ENCODE peak calls at places on chromosomes 5 and 9, in seven cellular contexts. K, S, W, X, E, J and L are unnamed samples.

GRCh38 chr9:106964329-106964728 is 101.4 kb downstream of the ZNF462 start:
- DNase-seq in K (no peak), S (no peak), W (no peak), X (no peak), E (no peak), J (no peak), L (no peak)

GRCh38 chr5:53362521-53362941 is 117.9 kb upstream of the FST start:
- DNase-seq in K (no peak), S (no peak), W (no peak), X (peak), E (no peak), J (peak), L (peak)

GRCh38 chr5:60374409-60374808 is 325.6 kb downstream of the DEPDC1B start:
- DNase-seq in K (no peak), S (no peak), W (no peak), X (no peak), E (no peak), J (no peak), L (no peak)

GRCh38 chr5:68046445-68046844 is 169.1 kb upstream of the PIK3R1 start:
- DNase-seq in K (no peak), S (no peak), W (no peak), X (peak), E (peak), J (peak), L (peak)

GRCh38 chr5:59069438-59070079 is 486.7 kb downstream of the RAB3C start:
- DNase-seq in K (no peak), S (peak), W (no peak), X (peak), E (peak), J (peak), L (peak)

GRCh38 chr5:55603947-55604346 is 69.2 kb upstream of the PLPP1 start:
- DNase-seq in K (no peak), S (no peak), W (no peak), X (no peak), E (no peak), J (no peak), L (peak)

GRCh38 chr9:138096192-138096845 is 218.7 kb downstream of the CACNA1B start:
- DNase-seq in K (peak), S (no peak), W (no peak), X (no peak), E (no peak), J (no peak), L (no peak)

GRCh38 chr5:67679184-67679855 is 482.7 kb upstream of the CD180 start:
- DNase-seq in K (no peak), S (no peak), W (no peak), X (no peak), E (no peak), J (no peak), L (no peak)

GRCh38 chr9:89153618-89154017 is 25.0 kb downstream of the SHC3 start:
- DNase-seq in K (no peak), S (no peak), W (no peak), X (peak), E (no peak), J (peak), L (peak)

GRCh38 chr5:76811214-76811613 is 7.6 kb upstream of the F2RL1 start:
- DNase-seq in K (no peak), S (no peak), W (no peak), X (peak), E (no peak), J (peak), L (peak)

GRCh38 chr9:87595605-87596004 is 97.9 kb downstream of the DAPK1 start:
- DNase-seq in K (peak), S (peak), W (no peak), X (peak), E (peak), J (peak), L (no peak)

GRCh38 chr9:124814178-124814535 is 37.2 kb downstream of the OLFML2A start:
- DNase-seq in K (no peak), S (no peak), W (no peak), X (no peak), E (no peak), J (no peak), L (no peak)

GRCh38 chr5:173706700-173707099 is 90.2 kb upstream of the BOD1 start:
- DNase-seq in K (no peak), S (no peak), W (no peak), X (no peak), E (no peak), J (no peak), L (no peak)

GRCh38 chr9:107760469-107761242 is 271.1 kb upstream of the KLF4 start:
- DNase-seq in K (no peak), S (no peak), W (no peak), X (peak), E (no peak), J (no peak), L (no peak)

DNA sequence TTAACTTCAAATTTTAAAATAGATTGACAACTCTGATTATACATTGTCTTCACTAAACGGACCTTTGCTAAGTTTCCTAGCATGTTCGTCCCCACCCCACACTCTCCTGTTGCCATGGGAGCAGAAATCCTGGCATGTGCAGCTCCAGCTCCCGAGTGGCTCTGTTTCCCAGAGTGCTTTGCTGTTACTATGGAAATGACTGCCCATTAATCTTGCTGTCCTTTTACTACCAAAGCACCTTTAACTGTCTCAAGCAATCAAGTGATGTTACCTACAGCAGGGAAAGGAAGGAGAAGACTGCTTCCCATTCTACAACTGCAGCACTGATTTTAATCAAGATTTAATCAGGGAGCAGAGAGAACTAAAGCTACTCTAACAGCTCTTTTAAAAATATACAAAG is 212.0 kb upstream of the KIF2A start:
- DNase-seq in K (no peak), S (peak), W (no peak), X (no peak), E (peak), J (peak), L (peak)
- H2AK5ac ChIP-seq in K (no peak), S (no peak), W (no peak), X (no peak), E (no peak), J (no peak), L (no peak)

GRCh38 chr5:875931-876330 is 16.7 kb downstream of the BRD9 start:
- DNase-seq in K (no peak), S (no peak), W (no peak), X (no peak), E (no peak), J (no peak), L (no peak)

GRCh38 chr5:880816-881550 is 11.6 kb downstream of the BRD9 start:
- DNase-seq in K (no peak), S (no peak), W (no peak), X (no peak), E (no peak), J (no peak), L (no peak)

GRCh38 chr5:881551-881935 is 11.1 kb downstream of the BRD9 start:
- DNase-seq in K (no peak), S (no peak), W (no peak), X (no peak), E (no peak), J (no peak), L (no peak)

GRCh38 chr5:876398-877365 is 15.9 kb downstream of the BRD9 start:
- DNase-seq in K (no peak), S (no peak), W (no peak), X (no peak), E (no peak), J (no peak), L (no peak)

DNA sequence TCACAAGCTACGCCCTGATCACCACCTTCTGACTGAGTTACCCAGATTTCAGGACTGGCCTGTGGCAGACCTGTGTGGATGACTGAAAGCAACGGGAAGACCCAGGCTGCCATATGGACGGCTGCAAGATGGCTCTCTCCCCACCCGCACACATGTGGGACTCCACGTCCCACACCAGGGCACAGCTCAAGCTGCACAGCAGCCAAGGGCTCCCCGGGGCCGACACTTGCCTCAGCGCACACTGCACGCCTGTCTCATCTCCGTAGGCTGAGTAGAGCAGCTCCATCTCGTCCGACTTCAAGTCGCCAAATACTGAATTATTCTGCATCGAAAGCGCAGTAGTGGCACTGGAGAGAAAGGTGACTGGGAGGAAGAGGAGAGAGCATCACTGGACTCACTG is 14.5 kb downstream of the BRD9 start:
- DNase-seq in K (no peak), S (no peak), W (no peak), X (no peak), E (no peak), J (no peak), L (no peak)
- H2AK5ac ChIP-seq in K (no peak), S (no peak), W (no peak), X (no peak), E (no peak), J (no peak), L (no peak)

DNA sequence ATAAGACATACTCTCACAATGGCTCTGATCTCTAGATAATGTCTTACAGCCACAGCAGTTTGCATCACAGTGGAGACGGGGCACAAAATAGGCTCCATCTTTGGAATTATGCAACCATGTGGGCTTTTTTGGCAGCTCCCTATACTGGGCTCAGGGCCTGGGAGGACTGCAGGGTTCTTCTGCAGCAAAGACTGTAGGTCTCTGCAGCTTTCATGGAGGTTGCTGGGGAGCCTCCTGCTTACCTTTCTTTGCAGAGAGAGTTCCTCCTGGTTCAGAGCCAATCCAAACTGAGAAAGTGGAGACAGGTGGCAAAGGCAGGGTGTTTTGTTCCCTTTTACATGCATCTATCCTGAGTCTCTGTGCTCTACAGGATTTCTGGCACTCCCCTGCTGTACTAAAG is 558.0 kb downstream of the TLR4 start:
- DNase-seq in K (no peak), S (no peak), W (no peak), X (no peak), E (no peak), J (no peak), L (no peak)
- H2AK5ac ChIP-seq in K (no peak), S (no peak), W (no peak), X (no peak), E (no peak), J (no peak), L (no peak)

GRCh38 chr9:23039402-23039801 is 592.8 kb downstream of the DMRTA1 start:
- DNase-seq in K (no peak), S (no peak), W (no peak), X (no peak), E (no peak), J (no peak), L (no peak)

GRCh38 chr9:23041466-23041865 is 594.8 kb downstream of the DMRTA1 start:
- DNase-seq in K (no peak), S (no peak), W (no peak), X (no peak), E (no peak), J (no peak), L (no peak)

DNA sequence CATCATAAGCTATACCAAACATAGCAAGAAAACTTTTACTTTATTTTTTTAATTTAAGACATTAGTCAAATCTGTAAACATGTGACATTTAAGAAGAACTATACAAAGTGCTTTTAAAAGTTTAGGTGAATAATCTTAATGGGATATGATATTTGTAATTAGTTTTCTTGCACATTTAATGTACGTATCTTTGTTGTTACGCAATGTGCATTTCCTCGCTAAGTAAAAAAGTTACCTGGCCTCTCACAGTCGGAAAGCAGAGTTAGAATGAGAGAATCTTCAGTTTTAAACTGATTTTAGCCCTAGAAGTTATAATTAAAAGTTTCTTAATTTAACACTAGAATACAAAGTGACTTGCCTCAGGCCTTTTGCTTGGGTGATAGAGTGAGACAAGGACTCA is 589.8 kb downstream of the DMRTA1 start:
- DNase-seq in K (no peak), S (no peak), W (no peak), X (no peak), E (no peak), J (no peak), L (no peak)
- H2AK5ac ChIP-seq in K (no peak), S (no peak), W (no peak), X (no peak), E (no peak), J (no peak), L (no peak)

DNA sequence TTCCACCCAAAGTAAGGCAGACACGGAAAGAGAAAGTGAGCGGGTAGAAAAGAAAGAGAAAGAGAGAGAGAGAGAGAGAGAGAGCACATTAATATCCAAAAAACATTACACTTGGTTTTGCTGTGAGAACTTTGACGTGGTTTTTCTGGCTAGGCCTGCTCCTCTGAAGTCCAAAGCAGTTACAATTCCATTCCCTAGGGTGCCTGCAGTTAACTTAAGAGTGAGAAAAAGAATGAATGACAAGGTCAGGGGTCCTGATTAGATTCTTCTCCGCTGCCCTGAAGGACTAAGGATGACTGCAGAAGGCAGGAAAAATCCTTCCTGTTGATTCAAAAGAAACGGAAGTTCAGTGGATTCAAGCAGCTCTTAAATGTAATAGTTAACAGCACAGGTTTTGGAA is 589.8 kb downstream of the PRELID2 start:
- DNase-seq in K (no peak), S (peak), W (no peak), X (no peak), E (peak), J (peak), L (peak)
- H2AK5ac ChIP-seq in K (no peak), S (no peak), W (no peak), X (no peak), E (no peak), J (peak), L (no peak)

DNA sequence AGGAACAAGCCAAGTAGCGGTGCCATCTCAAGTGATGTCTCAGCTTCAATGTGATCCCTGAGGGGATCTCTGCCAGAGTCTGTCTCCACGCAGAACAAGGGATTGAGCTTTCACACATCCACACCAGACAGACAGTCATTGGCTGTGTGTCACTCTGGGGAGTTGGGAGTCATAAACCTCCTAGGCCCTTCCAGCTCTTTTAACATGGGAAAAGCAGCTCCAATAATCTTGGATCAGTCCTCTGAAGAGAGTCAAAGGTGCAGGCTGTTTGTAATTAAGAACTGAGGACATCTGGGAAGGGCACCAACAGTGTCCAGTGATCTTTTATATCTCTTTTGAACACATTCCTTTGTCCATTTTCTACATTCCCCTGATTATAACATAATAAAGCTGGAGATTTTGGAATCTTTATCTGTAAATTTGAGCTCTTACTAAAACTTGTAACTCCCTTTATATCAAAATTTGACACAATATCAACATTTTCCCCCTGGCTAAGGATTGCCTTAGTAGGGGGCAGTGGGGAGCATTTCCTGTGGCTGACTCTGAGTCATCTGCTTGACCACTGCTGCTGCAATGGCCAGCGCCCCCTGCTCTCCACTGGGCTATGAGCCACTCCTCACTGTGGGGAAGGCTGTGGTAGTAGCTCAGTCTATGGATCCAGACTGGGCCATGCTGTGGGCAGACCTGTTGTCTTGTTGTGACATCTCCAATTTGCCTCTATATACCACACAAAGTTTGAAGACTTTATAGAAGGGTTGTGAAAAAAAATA is 284.4 kb downstream of the OSTF1 start:
- DNase-seq in K (no peak), S (no peak), W (no peak), X (no peak), E (no peak), J (no peak), L (no peak)
- H2AK5ac ChIP-seq in K (no peak), S (no peak), W (no peak), X (peak), E (no peak), J (no peak), L (no peak)

DNA sequence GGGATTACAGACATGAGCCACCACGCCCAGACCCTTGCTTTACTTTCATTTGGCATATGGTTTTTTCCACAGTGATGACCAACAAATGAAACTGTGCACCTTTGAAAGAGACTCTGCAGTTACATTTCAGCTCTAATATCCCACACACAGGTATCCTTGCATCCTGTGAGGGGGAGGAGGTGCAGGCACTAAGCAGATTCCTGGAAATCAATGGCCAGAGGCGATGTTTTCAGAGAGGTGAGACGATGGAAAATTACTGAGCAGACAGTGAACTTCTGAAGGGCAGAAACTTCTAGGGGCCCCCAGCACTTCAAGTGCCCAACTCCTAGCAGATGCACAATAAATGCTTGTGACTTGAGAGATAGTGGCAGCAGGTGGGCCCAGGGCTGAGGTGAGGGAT is 29.8 kb upstream of the GNE start:
- DNase-seq in K (no peak), S (no peak), W (no peak), X (peak), E (peak), J (no peak), L (no peak)
- H2AK5ac ChIP-seq in K (no peak), S (no peak), W (no peak), X (no peak), E (no peak), J (no peak), L (no peak)

GRCh38 chr9:109417585-109418544 is 80.2 kb downstream of the PTPN3 start:
- DNase-seq in K (no peak), S (no peak), W (no peak), X (no peak), E (no peak), J (no peak), L (no peak)
- H2AK5ac ChIP-seq in K (no peak), S (peak), W (no peak), X (no peak), E (no peak), J (no peak), L (no peak)